ENCODE peak calls at places on chromosomes 2 and 18, in four cellular contexts. K is A549, M is K562, I is HepG2. X is an unnamed sample.

GRCh38 chr2:239055756-239056493 is 208.0 kb downstream of the TWIST2 start:
- DNase-seq in K (no peak), I (no peak), M (no peak), X (no peak)

GRCh38 chr2:13522917-13523821 is 806.4 kb downstream of the TRIB2 start:
- DNase-seq in K (no peak), M (no peak), I (no peak), X (no peak)

GRCh38 chr18:28127763-28128737 is 48.9 kb downstream of the CDH2 start:
- DNase-seq in M (no peak), K (no peak), I (peak), X (peak)

GRCh38 chr2:127051116-127051779 is 55.7 kb downstream of the BIN1 start:
- DNase-seq in K (no peak), I (no peak), M (no peak), X (no peak)

GRCh38 chr2:217157581-217157980 is 297.7 kb upstream of the TNP1 start:
- DNase-seq in M (no peak), I (no peak), K (no peak), X (no peak)

GRCh38 chr2:68345129-68345875 is 19.8 kb upstream of the PLEK start:
- DNase-seq in I (no peak), M (no peak), K (no peak), X (peak)

GRCh38 chr18:77062518-77063003 is 70.0 kb downstream of the MBP start:
- DNase-seq in I (no peak), M (no peak), K (no peak), X (peak)

GRCh38 chr2:201264472-201265173 is 4.3 kb downstream of the CASP8 start:
- DNase-seq in K (no peak), I (no peak), M (no peak), X (peak)

GRCh38 chr2:132606649-132607048 is 63.4 kb downstream of the LYPD1 start:
- DNase-seq in K (no peak), M (no peak), I (no peak), X (no peak)

GRCh38 chr2:131966256-131966655 is 195.5 kb downstream of the ANKRD30BL start:
- DNase-seq in I (no peak), K (no peak), M (no peak), X (no peak)

GRCh38 chr18:9989481-9989880 is 75.7 kb downstream of the VAPA start:
- DNase-seq in K (no peak), M (no peak), I (no peak), X (no peak)
- TF ChIP-seq MAZ in K (no peak), M (no peak), I (no peak), X (no peak)

DNA sequence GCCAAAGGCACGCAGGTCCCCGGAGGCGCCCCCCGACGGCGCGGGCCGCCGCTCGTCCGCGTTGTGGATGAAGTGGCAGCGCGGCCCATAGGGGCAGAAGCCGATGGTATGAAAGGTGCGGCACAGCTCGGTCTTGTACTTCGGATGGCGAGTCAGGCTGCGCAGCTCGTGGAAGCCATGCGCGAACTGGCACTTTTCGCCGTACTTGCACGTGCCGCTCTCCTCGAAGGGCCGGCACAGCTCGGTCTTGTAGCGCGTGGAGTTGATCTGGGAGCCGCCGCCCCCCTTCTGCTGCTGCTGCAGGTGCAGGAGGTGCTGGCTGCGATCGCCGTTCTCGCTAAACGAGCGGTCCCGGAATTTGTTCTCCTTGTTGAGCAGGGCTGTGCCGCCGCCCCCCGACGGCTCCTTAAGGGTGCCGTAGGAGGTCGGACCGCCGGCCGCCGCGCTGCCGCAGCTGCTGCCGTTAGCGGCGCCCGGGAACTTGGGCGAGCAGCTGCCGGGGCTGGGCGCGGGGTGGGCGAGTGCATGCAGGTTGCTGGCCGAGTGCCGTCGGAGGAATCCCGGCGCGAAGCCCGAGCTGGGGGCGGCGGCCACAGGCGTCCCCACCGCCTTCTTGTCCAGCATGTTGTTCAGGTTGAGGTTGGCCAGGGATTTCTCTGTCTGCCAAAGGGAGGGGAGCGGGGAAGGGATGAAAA is 1.2 kb downstream of the ZFP36L2 start:
- DNase-seq in K (no peak), I (no peak), M (peak), X (peak)
- TF ChIP-seq MAZ in K (no peak), I (no peak), M (peak), X (no peak)

GRCh38 chr18:35063875-35064274 is 22.7 kb downstream of the MAPRE2 start:
- DNase-seq in I (no peak), M (no peak), K (no peak), X (no peak)

GRCh38 chr18:35064291-35064690 is 23.1 kb downstream of the MAPRE2 start:
- DNase-seq in M (no peak), I (no peak), K (no peak), X (no peak)

GRCh38 chr18:35059280-35059927 is 18.2 kb downstream of the MAPRE2 start:
- DNase-seq in K (no peak), I (no peak), M (no peak), X (no peak)

GRCh38 chr18:35062408-35062807 is 21.2 kb downstream of the MAPRE2 start:
- DNase-seq in I (peak), K (no peak), M (no peak), X (no peak)

GRCh38 chr18:35060092-35060491 is 18.9 kb downstream of the MAPRE2 start:
- DNase-seq in K (no peak), I (no peak), M (no peak), X (no peak)
- TF ChIP-seq MAZ in K (no peak), I (no peak), M (no peak), X (no peak)

GRCh38 chr2:14544247-14544646 is 88.3 kb upstream of the LRATD1 start:
- DNase-seq in I (no peak), M (no peak), K (no peak), X (no peak)

GRCh38 chr2:14540003-14540402 is 92.5 kb upstream of the LRATD1 start:
- DNase-seq in K (no peak), M (no peak), I (no peak), X (peak)

DNA sequence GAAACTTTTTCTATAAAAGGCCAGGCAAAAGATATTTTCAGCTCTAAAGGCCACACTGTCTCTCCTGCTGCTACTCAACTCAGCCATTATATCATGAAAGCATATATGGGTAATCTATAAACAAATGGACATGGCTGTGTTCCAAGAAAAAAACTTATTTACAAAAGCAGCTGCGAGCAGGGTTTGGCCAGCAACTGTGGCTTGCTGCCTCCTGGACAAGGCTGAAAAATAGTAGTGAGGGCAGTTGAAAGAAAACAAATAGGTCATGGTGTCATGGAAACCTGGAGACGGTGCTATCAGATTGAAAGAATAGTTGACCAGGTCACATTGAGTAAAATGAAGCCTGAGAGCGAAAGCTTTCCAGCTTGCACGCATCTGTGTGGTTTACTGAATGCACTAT is 89.2 kb upstream of the LRATD1 start:
- DNase-seq in I (no peak), K (no peak), M (no peak), X (peak)
- TF ChIP-seq MAZ in I (no peak), K (no peak), M (no peak), X (no peak)

DNA sequence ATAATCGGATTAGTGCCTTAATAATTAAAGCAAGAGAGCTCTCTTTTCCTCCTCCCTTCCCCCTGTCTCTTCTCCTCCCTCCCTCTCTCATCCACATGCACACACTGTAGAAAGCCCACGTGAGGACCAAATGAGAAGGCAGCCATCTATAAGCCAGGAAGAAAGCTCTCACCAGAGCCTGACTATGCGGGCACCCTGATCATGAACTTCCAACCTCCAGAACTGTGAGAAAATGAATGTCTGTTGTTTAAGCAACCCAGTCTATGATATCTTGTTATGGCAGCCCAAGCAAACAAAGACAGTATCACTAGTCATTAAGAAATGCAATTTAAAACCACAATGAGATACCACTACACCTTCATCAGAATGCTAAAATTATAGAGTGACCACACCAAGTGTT is 220.3 kb downstream of the EN1 start:
- DNase-seq in K (no peak), M (no peak), I (no peak), X (no peak)
- TF ChIP-seq MAZ in K (no peak), M (no peak), I (no peak), X (no peak)

X was measured in IMR-90.